ENCODE peak calls at places on chromosome 11, in six cellular contexts. T is stimulated activated CD8-positive, alpha-beta memory T cell treated with anti-CD3 and anti-CD28 coated beads, Interleukin-4, amount 100 ng/mL, for 1 hour; A is AG09309; K is renal cortical epithelial cell; I is SW480; B is HFFc6. C is an unnamed sample.

GRCh38 chr11:111870887-111871692 is at the start of gene ALG9:
- DNase-seq in K (peak), T (peak), I (peak), A (peak), B (peak), C (peak)

GRCh38 chr11:81007046-81007445 is 1566.2 kb upstream of the TENM4 start:
- DNase-seq in K (peak), T (no peak), A (no peak), B (no peak), I (peak), C (no peak)

GRCh38 chr11:105589346-105589745 is 20.5 kb upstream of the GRIA4 start:
- DNase-seq in K (peak), I (no peak), A (no peak), B (no peak), T (no peak), C (no peak)

GRCh38 chr11:2108675-2109481 is 30.3 kb downstream of the IGF2 start:
- DNase-seq in I (no peak), B (no peak), T (no peak), A (no peak), K (no peak), C (no peak)

GRCh38 chr11:61812736-61813411 is 3.9 kb downstream of the FADS1 start:
- DNase-seq in B (no peak), K (no peak), A (no peak), T (no peak), I (no peak), C (no peak)

GRCh38 chr11:12066799-12067508 is 43.4 kb upstream of the MICAL2 start:
- DNase-seq in T (no peak), A (peak), B (peak), K (peak), I (peak), C (no peak)

GRCh38 chr11:92424281-92424680 is 199.7 kb downstream of the FAT3 start:
- DNase-seq in A (peak), B (peak), T (no peak), I (no peak), K (peak), C (no peak)

GRCh38 chr11:47192111-47192510 is 5.9 kb upstream of the PACSIN3 start:
- DNase-seq in B (no peak), K (no peak), T (no peak), I (no peak), A (no peak), C (no peak)

GRCh38 chr11:63490551-63491239 is at the start of gene PLAAT5:
- DNase-seq in A (no peak), I (no peak), K (no peak), B (no peak), T (no peak), C (no peak)

GRCh38 chr11:26286472-26287066 is 45.4 kb upstream of the ANO3 start:
- DNase-seq in I (peak), K (peak), T (no peak), B (no peak), A (no peak), C (no peak)

GRCh38 chr11:107769189-107769588 is 57.3 kb upstream of the SLN start:
- DNase-seq in T (no peak), A (no peak), K (peak), I (peak), B (peak), C (no peak)

GRCh38 chr11:33828604-33829429 is 54.5 kb upstream of the FBXO3 start:
- DNase-seq in K (no peak), T (no peak), I (no peak), B (no peak), A (no peak), C (no peak)

GRCh38 chr11:129643031-129643721 is 172.5 kb upstream of the TMEM45B start:
- DNase-seq in T (no peak), I (no peak), B (peak), A (no peak), K (peak), C (no peak)

GRCh38 chr11:117814204-117814765 is 10.3 kb downstream of the FXYD2 start:
- DNase-seq in B (no peak), T (no peak), A (no peak), I (no peak), K (peak), C (no peak)

GRCh38 chr11:7019500-7020182 is 505 bp downstream of the ZNF214 start:
- DNase-seq in A (no peak), T (no peak), I (no peak), B (no peak), K (no peak), C (no peak)